ENCODE peak calls at places on chromosomes 3 and 15, in seven cellular contexts. P is frontal cortex; Y is CD4-positive, alpha-beta T cell; V is activated CD8-positive, alpha-beta memory T cell treated with anti-CD3 and anti-CD28 coated beads for 24 hours; H is activated T-helper 1 cell treated with anti-CD3 and anti-CD28 coated beads, Interleukin-12 subunit alpha, Interleukin-12 subunit beta, Interleukin-2, Interleukin-4 antibody, amounts not matched to agents 30 ng/mL and 10 ng/mL and 1 ng/mL, durations not matched to agents 14 hours and 24 hours and 36 hours; R is retina; I is AG08395. O is an unnamed sample.

GRCh38 chr15:47620960-47621681 is 96.2 kb upstream of the SEMA6D start:
- DNase-seq in V (no peak), R (no peak), I (no peak), P (no peak), H (no peak), Y (no peak), O (no peak)

GRCh38 chr15:73936181-73936580 is 9.9 kb downstream of the LOXL1 start:
- DNase-seq in I (no peak), R (peak), V (no peak), Y (no peak), P (no peak), H (no peak), O (no peak)

GRCh38 chr3:38986901-38987300 is 64.8 kb downstream of the SCN11A start:
- DNase-seq in V (no peak), H (no peak), Y (no peak), P (no peak), I (no peak), R (no peak), O (no peak)

GRCh38 chr3:183156266-183156665 is 6.3 kb downstream of the LAMP3 start:
- DNase-seq in P (no peak), V (no peak), Y (no peak), H (no peak), I (no peak), R (no peak), O (no peak)

GRCh38 chr15:74218172-74218885 is 15.7 kb upstream of the STRA6 start:
- DNase-seq in P (no peak), Y (no peak), V (no peak), H (no peak), I (no peak), R (no peak), O (no peak)

GRCh38 chr3:52373676-52374075 is 57.6 kb downstream of the DNAH1 start:
- DNase-seq in H (no peak), R (no peak), P (no peak), Y (no peak), I (peak), V (no peak), O (no peak)

GRCh38 chr3:12588674-12589054 is 31.8 kb downstream of the MKRN2 start:
- DNase-seq in P (no peak), R (no peak), H (no peak), I (no peak), V (no peak), Y (no peak), O (no peak)

GRCh38 chr3:14497321-14497720 is 42.8 kb downstream of the GRIP2 start:
- DNase-seq in H (no peak), P (no peak), I (no peak), Y (no peak), V (no peak), R (no peak), O (no peak)

GRCh38 chr3:126207166-126207565 is 26.8 kb upstream of the ALDH1L1 start:
- DNase-seq in V (no peak), P (no peak), R (no peak), Y (no peak), H (no peak), I (no peak), O (no peak)

GRCh38 chr3:98657429-98657828 is 64.0 kb upstream of the CPOX start:
- DNase-seq in H (peak), I (no peak), P (peak), R (peak), V (peak), Y (no peak), O (no peak)

GRCh38 chr3:6994081-6994668 is 133.3 kb downstream of the GRM7 start:
- DNase-seq in R (no peak), Y (no peak), P (no peak), H (no peak), I (no peak), V (no peak), O (no peak)

GRCh38 chr15:80942746-80943565 is 46.7 kb downstream of the MESD start:
- DNase-seq in Y (no peak), V (peak), P (peak), H (no peak), I (no peak), R (no peak), O (no peak)

GRCh38 chr3:171566803-171567422 is 106.7 kb upstream of the TNIK start:
- DNase-seq in I (peak), V (no peak), Y (no peak), R (peak), P (peak), H (no peak), O (no peak)

GRCh38 chr15:74540135-74540760 is 772 bp upstream of the ARID3B start:
- DNase-seq in V (no peak), H (no peak), P (no peak), I (no peak), R (no peak), Y (no peak), O (no peak)

GRCh38 chr15:70088887-70089691 is 8.6 kb downstream of the TLE3 start:
- DNase-seq in H (no peak), P (no peak), V (no peak), I (no peak), Y (no peak), R (peak), O (no peak)

GRCh38 chr3:30544811-30545210 is 61.6 kb upstream of the TGFBR2 start:
- DNase-seq in Y (no peak), P (no peak), V (no peak), H (no peak), I (peak), R (no peak), O (no peak)

GRCh38 chr3:152595975-152596832 is 238.7 kb upstream of the P2RY1 start:
- DNase-seq in R (no peak), I (peak), P (peak), Y (no peak), V (no peak), H (no peak), O (no peak)

GRCh38 chr3:65500398-65501306 is 538.1 kb downstream of the MAGI1 start:
- DNase-seq in I (no peak), R (no peak), P (no peak), Y (no peak), H (no peak), V (no peak), O (no peak)

GRCh38 chr3:36894924-36895323 is 49.9 kb downstream of the TRANK1 start:
- DNase-seq in Y (no peak), R (no peak), I (no peak), V (no peak), P (no peak), H (no peak), O (no peak)

GRCh38 chr3:99970198-99970597 is 144.1 kb downstream of the FILIP1L start:
- DNase-seq in H (no peak), V (no peak), Y (no peak), P (no peak), I (no peak), R (no peak), O (no peak)

GRCh38 chr15:51735211-51735610 is 2.2 kb downstream of the LYSMD2 start:
- DNase-seq in P (no peak), H (no peak), Y (no peak), I (no peak), V (no peak), R (no peak), O (peak)

GRCh38 chr3:96331341-96331740 is 483.1 kb upstream of the EPHA6 start:
- DNase-seq in Y (no peak), H (no peak), V (no peak), P (no peak), I (no peak), R (no peak), O (no peak)

GRCh38 chr3:124260206-124260915 is 268.4 kb upstream of the ROPN1 start:
- DNase-seq in P (peak), H (no peak), R (no peak), I (peak), Y (no peak), V (no peak), O (no peak)

GRCh38 chr3:47475029-47475569 is 642 bp downstream of the SCAP start:
- DNase-seq in Y (peak), V (no peak), P (no peak), R (no peak), H (no peak), I (peak), O (peak)

O was measured in T-cell.